ENCODE peak calls at places on chromosomes 6 and 20, in four cellular contexts. One of them, this sample, is unnamed.

GRCh38 chr20:51318058-51318960 is 224.2 kb downstream of the NFATC2 start:
- DNase-seq in K562: peak
- DNase-seq in WTC11: peak
- DNase-seq in GM12878: no peak
- DNase-seq in this sample: peak

GRCh38 chr6:105890521-105891244 is 195.5 kb upstream of the PRDM1 start:
- DNase-seq in K562: no peak
- DNase-seq in WTC11: no peak
- DNase-seq in GM12878: no peak
- DNase-seq in this sample: no peak

GRCh38 chr20:51014797-51015722 is 7.8 kb downstream of the KCNG1 start:
- DNase-seq in K562: peak
- DNase-seq in WTC11: peak
- DNase-seq in GM12878: no peak
- DNase-seq in this sample: peak

GRCh38 chr6:83119742-83120300 is 52.4 kb downstream of the DOP1A start:
- DNase-seq in K562: no peak
- DNase-seq in WTC11: no peak
- DNase-seq in GM12878: no peak
- DNase-seq in this sample: no peak

GRCh38 chr20:5150226-5151076 is 23.6 kb downstream of the CDS2 start:
- DNase-seq in K562: no peak
- DNase-seq in WTC11: no peak
- DNase-seq in GM12878: no peak
- DNase-seq in this sample: peak

GRCh38 chr20:61684136-61684535 is 381.5 kb downstream of the TAF4 start:
- DNase-seq in K562: no peak
- DNase-seq in WTC11: no peak
- DNase-seq in GM12878: no peak
- DNase-seq in this sample: no peak

GRCh38 chr6:151004415-151005024 is 139.0 kb downstream of the MTHFD1L start:
- DNase-seq in K562: no peak
- DNase-seq in WTC11: no peak
- DNase-seq in GM12878: no peak
- DNase-seq in this sample: peak

GRCh38 chr6:35496036-35496850 is 636 bp downstream of the TEAD3 start:
- DNase-seq in K562: peak
- DNase-seq in WTC11: peak
- DNase-seq in GM12878: no peak
- DNase-seq in this sample: peak

GRCh38 chr6:46501136-46502089 is 10.2 kb upstream of the RCAN2 start:
- DNase-seq in K562: no peak
- DNase-seq in WTC11: no peak
- DNase-seq in GM12878: no peak
- DNase-seq in this sample: no peak

DNA sequence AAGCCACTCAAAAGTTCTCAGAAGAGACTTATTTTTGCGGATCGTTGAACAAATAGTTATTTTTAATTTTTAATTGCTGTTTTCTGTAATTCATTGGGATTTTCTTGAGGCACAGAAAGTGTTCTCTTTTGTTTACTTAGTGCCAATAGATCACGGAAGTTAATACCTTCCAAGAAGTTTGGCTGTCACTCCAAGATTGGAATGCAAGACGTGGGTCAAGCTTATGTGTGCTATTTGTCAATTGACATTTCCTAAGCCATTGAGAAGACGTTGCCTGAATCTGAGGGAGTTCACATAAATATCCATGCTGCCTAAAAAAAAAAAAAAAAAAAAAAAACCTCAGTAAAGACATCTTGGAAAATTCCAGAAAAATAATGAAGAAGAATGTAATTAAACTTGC is 1071.4 kb upstream of the ADGRB3 start:
- DNase-seq in K562: no peak
- DNase-seq in WTC11: no peak
- DNase-seq in GM12878: no peak
- DNase-seq in this sample: no peak
- TF ChIP-seq USF2 in K562: no peak
- TF ChIP-seq USF2 in WTC11: no peak
- TF ChIP-seq USF2 in GM12878: no peak
- TF ChIP-seq USF2 in this sample: no peak

GRCh38 chr20:43839793-43840199 is 74.9 kb upstream of the TOX2 start:
- DNase-seq in K562: no peak
- DNase-seq in WTC11: no peak
- DNase-seq in GM12878: no peak
- DNase-seq in this sample: no peak
- TF ChIP-seq CREM in K562: no peak
- TF ChIP-seq CREM in WTC11: no peak
- TF ChIP-seq CREM in GM12878: peak
- TF ChIP-seq CREM in this sample: no peak

DNA sequence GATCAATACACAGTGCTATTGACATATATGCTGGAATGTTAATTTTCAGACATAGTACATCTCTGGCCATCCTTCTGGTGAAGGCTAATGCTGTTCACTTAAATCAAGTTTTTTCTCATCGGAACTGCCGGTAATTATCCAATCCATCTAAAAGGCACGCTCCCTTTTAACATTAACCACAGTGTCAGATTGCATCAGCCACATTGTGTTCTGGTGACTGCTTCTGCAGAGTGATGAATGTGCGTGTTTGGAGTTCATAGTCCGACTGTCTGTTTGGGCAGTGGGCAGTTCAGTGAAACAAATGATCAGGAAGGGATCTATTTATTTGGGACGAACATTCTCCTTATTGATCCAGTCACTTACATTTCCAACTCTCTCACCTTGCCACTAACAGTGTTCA is 49.5 kb downstream of the SOBP start:
- DNase-seq in K562: no peak
- DNase-seq in WTC11: no peak
- DNase-seq in GM12878: no peak
- DNase-seq in this sample: peak
- TF ChIP-seq USF2 in K562: no peak
- TF ChIP-seq USF2 in WTC11: no peak
- TF ChIP-seq USF2 in GM12878: no peak
- TF ChIP-seq USF2 in this sample: no peak

DNA sequence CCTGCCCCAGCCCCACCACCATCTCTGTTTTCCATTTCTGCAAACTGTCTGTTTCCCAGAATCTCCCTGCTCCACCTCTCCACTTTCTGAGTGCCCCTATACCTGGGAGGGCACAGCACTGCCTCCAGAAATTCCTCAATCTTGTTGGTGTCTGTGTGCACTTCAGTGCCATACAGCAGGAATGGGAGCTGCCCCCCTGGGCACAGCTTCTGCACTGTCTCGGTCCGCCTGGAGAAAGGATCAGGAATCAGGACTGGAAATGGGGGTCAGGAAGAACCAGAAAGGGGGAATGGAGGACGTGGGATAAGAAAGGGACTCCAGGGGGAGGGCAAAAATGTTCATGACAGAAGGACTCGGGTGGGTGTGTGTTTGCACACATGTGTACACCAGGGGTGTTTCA is 2.6 kb downstream of the CLIC1 start:
- DNase-seq in K562: no peak
- DNase-seq in WTC11: no peak
- DNase-seq in GM12878: no peak
- DNase-seq in this sample: no peak
- TF ChIP-seq CREM in K562: no peak
- TF ChIP-seq CREM in WTC11: no peak
- TF ChIP-seq CREM in GM12878: no peak
- TF ChIP-seq CREM in this sample: no peak

GRCh38 chr6:41939848-41940758 is 1.5 kb downstream of the CCND3 start:
- DNase-seq in K562: peak
- DNase-seq in WTC11: peak
- DNase-seq in GM12878: no peak
- DNase-seq in this sample: no peak

GRCh38 chr6:41938590-41938989 is 3.0 kb downstream of the CCND3 start:
- DNase-seq in K562: no peak
- DNase-seq in WTC11: no peak
- DNase-seq in GM12878: no peak
- DNase-seq in this sample: no peak

GRCh38 chr6:41937881-41938574 is 3.6 kb downstream of the CCND3 start:
- DNase-seq in K562: no peak
- DNase-seq in WTC11: no peak
- DNase-seq in GM12878: no peak
- DNase-seq in this sample: no peak

GRCh38 chr6:41940759-41941279 is 789 bp downstream of the CCND3 start:
- DNase-seq in K562: peak
- DNase-seq in WTC11: peak
- DNase-seq in GM12878: no peak
- DNase-seq in this sample: no peak

DNA sequence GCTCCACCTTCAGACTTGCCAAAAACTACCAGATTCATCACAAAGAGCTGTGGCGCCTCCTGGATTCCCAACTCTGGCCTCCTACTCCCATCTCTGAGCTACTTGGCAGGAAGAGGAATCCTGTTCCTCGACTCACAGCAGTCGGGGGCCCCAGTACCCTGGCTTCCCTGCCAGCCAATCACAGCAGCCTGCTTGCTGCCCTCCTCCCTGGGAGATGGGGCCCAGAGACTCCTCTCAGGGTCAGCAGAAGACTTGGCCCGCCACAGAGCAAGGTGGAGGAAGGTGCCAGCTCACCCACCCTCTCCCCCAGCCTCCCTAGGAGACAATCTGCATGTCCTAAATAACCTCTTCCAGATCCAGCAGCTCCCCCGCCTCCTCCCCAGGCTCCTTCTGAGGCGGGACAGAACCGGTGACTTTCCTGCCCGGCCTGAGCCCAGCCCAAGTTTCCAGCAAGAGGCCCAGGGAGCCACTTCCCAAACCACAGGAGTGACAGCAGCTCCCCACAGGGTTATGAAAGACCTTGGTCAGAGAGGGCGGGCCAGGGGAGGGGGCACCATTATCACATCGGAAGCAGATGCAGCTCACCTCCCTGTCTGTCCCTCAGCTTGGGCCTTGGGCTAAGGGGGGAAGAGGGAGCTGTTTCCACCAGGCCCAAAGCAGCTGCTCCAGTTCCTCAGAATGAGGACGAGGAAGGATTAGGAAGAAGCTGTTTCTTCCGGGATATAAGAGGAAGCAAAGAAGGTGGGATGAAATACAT is 2.3 kb downstream of the CCND3 start:
- DNase-seq in K562: peak
- DNase-seq in WTC11: peak
- DNase-seq in GM12878: no peak
- DNase-seq in this sample: no peak
- TF ChIP-seq USF2 in K562: no peak
- TF ChIP-seq USF2 in WTC11: no peak
- TF ChIP-seq USF2 in GM12878: no peak
- TF ChIP-seq USF2 in this sample: no peak

GRCh38 chr6:1610497-1611321 is 994 bp downstream of the FOXC1 start:
- DNase-seq in K562: no peak
- DNase-seq in WTC11: no peak
- DNase-seq in GM12878: no peak
- DNase-seq in this sample: peak

GRCh38 chr6:1608222-1608975 is 1.3 kb upstream of the FOXC1 start:
- DNase-seq in K562: no peak
- DNase-seq in WTC11: no peak
- DNase-seq in GM12878: no peak
- DNase-seq in this sample: no peak

GRCh38 chr6:1608976-1609661 is 596 bp upstream of the FOXC1 start:
- DNase-seq in K562: no peak
- DNase-seq in WTC11: no peak
- DNase-seq in GM12878: no peak
- DNase-seq in this sample: no peak

GRCh38 chr6:1611322-1611571 is 1.5 kb downstream of the FOXC1 start:
- DNase-seq in K562: no peak
- DNase-seq in WTC11: peak
- DNase-seq in GM12878: no peak
- DNase-seq in this sample: no peak

GRCh38 chr6:1609662-1610496 is at the start of gene FOXC1:
- DNase-seq in K562: no peak
- DNase-seq in WTC11: peak
- DNase-seq in GM12878: no peak
- DNase-seq in this sample: peak
- TF ChIP-seq CREM in K562: no peak
- TF ChIP-seq CREM in WTC11: no peak
- TF ChIP-seq CREM in GM12878: no peak
- TF ChIP-seq CREM in this sample: no peak

GRCh38 chr6:112563368-112563767 is 216.2 kb downstream of the RFPL4B start:
- DNase-seq in K562: no peak
- DNase-seq in WTC11: peak
- DNase-seq in GM12878: no peak
- DNase-seq in this sample: peak
- TF ChIP-seq USF2 in K562: no peak
- TF ChIP-seq USF2 in WTC11: no peak
- TF ChIP-seq USF2 in GM12878: no peak
- TF ChIP-seq USF2 in this sample: no peak

GRCh38 chr20:1001981-1002681 is at the start of gene RSPO4:
- DNase-seq in K562: no peak
- DNase-seq in WTC11: peak
- DNase-seq in GM12878: no peak
- DNase-seq in this sample: no peak
- TF ChIP-seq CREM in K562: no peak
- TF ChIP-seq CREM in WTC11: peak
- TF ChIP-seq CREM in GM12878: no peak
- TF ChIP-seq CREM in this sample: no peak